ENCODE peak calls at places on chromosomes 11 and 22, in nine cellular contexts. L is GM23338; B is CD4-positive, CD25-positive, alpha-beta regulatory T cell; A is AG04450; Y is psoas muscle; F is right atrium auricular region; U is pancreas; E is K562; Z is CD8-positive, alpha-beta T cell. H is an unnamed sample.

GRCh38 chr22:20503816-20504215 is 3.6 kb upstream of the MED15 start:
- DNase-seq in L (no peak), B (no peak), A (no peak), Y (no peak), F (no peak), U (no peak), E (no peak), Z (no peak), H (no peak)

GRCh38 chr22:27224485-27225364 is 567.3 kb downstream of the MIAT start:
- DNase-seq in L (no peak), B (no peak), A (no peak), Y (no peak), F (no peak), U (no peak), E (no peak), Z (no peak), H (no peak)

GRCh38 chr22:43300891-43301676 is 42.1 kb downstream of the SCUBE1 start:
- DNase-seq in L (no peak), B (no peak), A (no peak), Y (peak), F (no peak), U (no peak), E (no peak), Z (no peak), H (no peak)

GRCh38 chr22:18970948-18971315 is 34.8 kb upstream of the PRODH start:
- DNase-seq in L (peak), B (no peak), A (no peak), Y (no peak), F (no peak), U (no peak), E (no peak), Z (no peak), H (no peak)

GRCh38 chr22:38862375-38863329 is 9.4 kb downstream of the CBX6 start:
- DNase-seq in L (peak), B (no peak), A (no peak), Y (peak), F (no peak), U (peak), E (no peak), Z (no peak), H (no peak)

GRCh38 chr11:113351490-113351889 is 36.1 kb upstream of the ANKK1 start:
- DNase-seq in L (no peak), B (no peak), A (no peak), Y (no peak), F (no peak), U (no peak), E (no peak), Z (no peak), H (no peak)

GRCh38 chr22:50032941-50033601 is 20.5 kb upstream of the IL17REL start:
- DNase-seq in L (no peak), B (no peak), A (no peak), Y (no peak), F (no peak), U (peak), E (no peak), Z (no peak), H (no peak)

GRCh38 chr11:34840736-34841386 is 75.3 kb downstream of the APIP start:
- DNase-seq in L (peak), B (peak), A (no peak), Y (no peak), F (no peak), U (no peak), E (peak), Z (peak), H (peak)

GRCh38 chr11:96180341-96180740 is 162.7 kb downstream of the MAML2 start:
- DNase-seq in L (no peak), B (no peak), A (no peak), Y (no peak), F (no peak), U (no peak), E (no peak), Z (no peak), H (no peak)

GRCh38 chr22:24481641-24482040 is 13.5 kb upstream of the UPB1 start:
- DNase-seq in L (no peak), B (no peak), A (no peak), Y (no peak), F (no peak), U (no peak), E (no peak), Z (no peak), H (no peak)

GRCh38 chr11:28017816-28018215 is 90.1 kb downstream of the KIF18A start:
- DNase-seq in L (no peak), B (no peak), A (no peak), Y (no peak), F (no peak), U (no peak), E (no peak), Z (no peak), H (no peak)

GRCh38 chr11:22792497-22792896 is 37.1 kb downstream of the SVIP start:
- DNase-seq in L (no peak), B (no peak), A (no peak), Y (no peak), F (no peak), U (no peak), E (peak), Z (no peak), H (no peak)

GRCh38 chr22:29143848-29144785 is 61.6 kb upstream of the EMID1 start:
- DNase-seq in L (no peak), B (no peak), A (no peak), Y (peak), F (no peak), U (peak), E (no peak), Z (no peak), H (peak)

GRCh38 chr11:94581926-94582325 is 14.8 kb downstream of the PIWIL4 start:
- DNase-seq in L (no peak), B (no peak), A (no peak), Y (no peak), F (no peak), U (no peak), E (no peak), Z (no peak), H (no peak)

GRCh38 chr11:60951909-60952741 is at the start of gene SLC15A3:
- DNase-seq in L (peak), B (no peak), A (no peak), Y (peak), F (peak), U (peak), E (no peak), Z (peak), H (no peak)

GRCh38 chr11:110951609-110952008 is 239.4 kb upstream of the ARHGAP20 start:
- DNase-seq in L (no peak), B (no peak), A (no peak), Y (no peak), F (no peak), U (no peak), E (no peak), Z (no peak), H (no peak)

GRCh38 chr22:35312198-35313059 is 12.7 kb downstream of the TOM1 start:
- DNase-seq in L (no peak), B (no peak), A (no peak), Y (no peak), F (no peak), U (no peak), E (no peak), Z (no peak), H (peak)

GRCh38 chr22:36165161-36165560 is 4.6 kb upstream of the APOL3 start:
- DNase-seq in L (no peak), B (no peak), A (no peak), Y (no peak), F (no peak), U (no peak), E (no peak), Z (no peak), H (no peak)

GRCh38 chr11:17719940-17720795 is 797 bp downstream of the MYOD1 start:
- DNase-seq in L (peak), B (no peak), A (no peak), Y (peak), F (no peak), U (no peak), E (no peak), Z (no peak), H (no peak)

GRCh38 chr11:116037851-116038250 is 533.6 kb upstream of the CADM1 start:
- DNase-seq in L (no peak), B (no peak), A (no peak), Y (no peak), F (no peak), U (no peak), E (no peak), Z (no peak), H (no peak)

GRCh38 chr11:59754494-59754858 is 700 bp upstream of the STX3 start:
- DNase-seq in L (peak), B (no peak), A (no peak), Y (no peak), F (no peak), U (peak), E (no peak), Z (no peak), H (no peak)

GRCh38 chr22:24952837-24953293 is 349 bp downstream of the KIAA1671 start:
- DNase-seq in L (peak), B (no peak), A (no peak), Y (peak), F (no peak), U (no peak), E (no peak), Z (no peak), H (no peak)

GRCh38 chr11:21260101-21260500 is 590.7 kb downstream of the NELL1 start:
- DNase-seq in L (no peak), B (no peak), A (no peak), Y (no peak), F (no peak), U (no peak), E (no peak), Z (no peak), H (no peak)

GRCh38 chr11:124310746-124311145 is 3.0 kb downstream of the OR8D1 start:
- DNase-seq in L (no peak), B (no peak), A (no peak), Y (no peak), F (no peak), U (no peak), E (no peak), Z (no peak), H (no peak)

GRCh38 chr11:132792341-132793140 is 739.8 kb downstream of the OPCML start:
- DNase-seq in L (peak), B (no peak), A (no peak), Y (no peak), F (no peak), U (no peak), E (no peak), Z (no peak), H (no peak)

GRCh38 chr11:75428301-75428724 is 4.7 kb downstream of the KLHL35 start:
- DNase-seq in L (peak), B (peak), A (peak), Y (peak), F (peak), U (peak), E (peak), Z (no peak), H (no peak)

GRCh38 chr22:24836282-24836681 is 30.3 kb downstream of the SGSM1 start:
- DNase-seq in L (no peak), B (no peak), A (no peak), Y (no peak), F (no peak), U (no peak), E (no peak), Z (no peak), H (no peak)

GRCh38 chr22:27801197-27801615 is 350 bp downstream of the MN1 start:
- DNase-seq in L (peak), B (peak), A (no peak), Y (peak), F (no peak), U (peak), E (peak), Z (peak), H (no peak)

GRCh38 chr22:26416670-26417270 is 12.3 kb upstream of the ASPHD2 start:
- DNase-seq in L (peak), B (no peak), A (peak), Y (no peak), F (no peak), U (no peak), E (no peak), Z (no peak), H (no peak)

GRCh38 chr11:114815176-114815575 is 136.8 kb downstream of the NXPE2 start:
- DNase-seq in L (no peak), B (no peak), A (no peak), Y (no peak), F (no peak), U (no peak), E (no peak), Z (no peak), H (no peak)

GRCh38 chr11:19093976-19094375 is 23.0 kb upstream of the ZDHHC13 start:
- DNase-seq in L (no peak), B (no peak), A (no peak), Y (no peak), F (no peak), U (no peak), E (no peak), Z (no peak), H (no peak)

GRCh38 chr11:46288451-46288850 is 11.0 kb downstream of the CREB3L1 start:
- DNase-seq in L (no peak), B (no peak), A (no peak), Y (no peak), F (no peak), U (no peak), E (no peak), Z (no peak), H (no peak)

GRCh38 chr11:60767388-60767811 is 10.7 kb downstream of the MS4A15 start:
- DNase-seq in L (peak), B (no peak), A (no peak), Y (no peak), F (no peak), U (no peak), E (peak), Z (no peak), H (no peak)

GRCh38 chr11:34448223-34448994 is 9.7 kb downstream of the CAT start:
- DNase-seq in L (no peak), B (no peak), A (no peak), Y (no peak), F (no peak), U (no peak), E (no peak), Z (no peak), H (no peak)

GRCh38 chr11:86596861-86597632 is 75.4 kb downstream of the ME3 start:
- DNase-seq in L (no peak), B (no peak), A (no peak), Y (no peak), F (no peak), U (no peak), E (no peak), Z (no peak), H (no peak)

GRCh38 chr22:44775862-44776261 is 23.5 kb downstream of the ARHGAP8 start:
- DNase-seq in L (no peak), B (no peak), A (no peak), Y (no peak), F (no peak), U (no peak), E (no peak), Z (no peak), H (no peak)

GRCh38 chr11:88175707-88176066 is 444 bp upstream of the RAB38 start:
- DNase-seq in L (peak), B (no peak), A (no peak), Y (no peak), F (no peak), U (no peak), E (no peak), Z (no peak), H (no peak)

GRCh38 chr11:71115770-71116434 is 136.5 kb downstream of the SHANK2 start:
- DNase-seq in L (no peak), B (no peak), A (no peak), Y (no peak), F (no peak), U (no peak), E (no peak), Z (no peak), H (no peak)

DNA sequence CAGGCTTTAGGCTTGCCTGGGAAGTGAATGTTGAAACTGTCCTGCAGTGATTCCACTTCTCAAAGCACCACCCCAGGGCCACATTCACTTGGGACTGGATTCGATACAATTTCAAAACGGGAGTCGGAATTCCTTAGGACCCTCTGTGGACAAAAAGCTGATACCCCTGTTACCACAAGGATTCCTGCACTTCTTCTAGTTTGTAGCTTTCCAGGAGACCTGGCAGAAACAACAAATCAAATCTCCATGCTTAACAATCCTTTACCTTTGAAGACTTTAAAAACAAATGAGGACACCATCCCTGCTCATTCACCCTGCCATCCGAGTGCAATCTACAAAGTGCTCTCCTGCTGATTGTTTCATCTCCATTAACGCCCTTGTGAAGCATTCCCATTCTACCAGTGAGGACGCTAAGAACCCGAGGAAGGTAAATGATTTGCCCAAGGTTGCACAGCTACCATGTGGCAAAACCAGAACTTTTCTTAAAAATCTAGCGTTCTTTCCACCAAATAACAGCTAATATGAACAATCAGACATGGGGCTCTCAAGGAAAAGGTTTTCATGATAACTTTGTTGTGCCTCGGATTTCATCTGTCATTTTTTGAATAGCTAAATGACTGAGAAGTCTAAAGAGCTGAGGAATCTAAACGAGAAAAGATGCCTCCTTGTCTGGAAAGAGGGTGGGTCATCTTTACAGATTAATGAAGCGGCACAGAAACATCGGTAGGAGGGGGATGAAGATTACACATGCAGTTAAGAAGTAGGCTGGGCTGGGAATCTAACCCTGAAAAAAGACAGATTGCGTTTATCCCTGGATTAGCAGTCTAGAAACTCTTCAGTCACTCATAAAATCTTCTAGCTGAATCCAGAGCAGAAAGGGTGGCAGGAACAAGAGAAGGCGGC is 722 bp upstream of the MPZL2 start:
- DNase-seq in L (peak), B (no peak), A (no peak), Y (no peak), F (no peak), U (no peak), E (no peak), Z (no peak), H (no peak)
- H3K4me3 ChIP-seq in L (peak), B (no peak), A (no peak), Y (peak), F (peak), U (peak), E (no peak), Z (no peak), H (peak)

GRCh38 chr22:41598081-41598480 is 8.4 kb upstream of the PMM1 start:
- DNase-seq in L (no peak), B (no peak), A (no peak), Y (no peak), F (no peak), U (peak), E (no peak), Z (no peak), H (no peak)
- H3K4me3 ChIP-seq in L (no peak), B (no peak), A (no peak), Y (no peak), F (no peak), U (no peak), E (no peak), Z (no peak), H (no peak)

DNA sequence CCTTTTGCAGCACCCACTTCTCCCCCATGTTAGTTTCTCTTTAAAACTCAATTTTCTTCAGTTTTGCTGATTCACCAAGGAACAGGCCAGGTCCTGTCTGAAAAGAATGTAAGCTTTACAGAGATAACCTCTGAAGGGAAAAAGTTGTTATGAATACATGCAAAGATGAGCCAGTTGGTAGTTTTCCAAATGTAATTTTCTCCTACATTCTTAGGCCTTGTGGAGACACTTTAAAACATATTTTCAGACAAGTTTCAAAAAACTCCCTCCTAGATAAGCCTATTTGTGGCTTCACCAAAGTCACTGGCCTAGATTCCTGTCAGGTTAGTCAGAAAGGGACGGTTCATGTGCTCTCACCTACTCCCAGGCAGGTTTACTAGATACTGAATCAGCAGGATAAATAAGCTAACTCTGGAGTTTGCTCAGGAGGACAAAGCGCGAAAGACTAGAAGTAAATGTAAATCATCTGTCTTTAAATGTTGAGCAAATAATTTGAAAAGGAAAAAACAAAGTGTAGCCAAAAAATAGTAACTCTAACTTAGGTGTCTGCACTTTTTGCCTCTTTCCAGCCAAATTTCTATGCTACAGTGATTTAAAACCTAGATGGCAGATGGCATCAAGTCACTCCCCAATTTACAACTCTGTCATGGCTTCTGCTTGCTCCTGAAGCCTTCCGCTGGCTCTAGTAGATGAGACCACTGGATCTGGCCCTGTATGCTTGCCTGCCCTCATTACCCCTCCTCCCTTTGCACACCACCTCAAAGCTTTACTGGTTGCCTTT is 4.9 kb upstream of the ATP6V1E1 start:
- DNase-seq in L (peak), B (no peak), A (peak), Y (no peak), F (no peak), U (no peak), E (peak), Z (no peak), H (no peak)
- H3K4me3 ChIP-seq in L (no peak), B (no peak), A (no peak), Y (no peak), F (no peak), U (no peak), E (no peak), Z (no peak), H (no peak)

DNA sequence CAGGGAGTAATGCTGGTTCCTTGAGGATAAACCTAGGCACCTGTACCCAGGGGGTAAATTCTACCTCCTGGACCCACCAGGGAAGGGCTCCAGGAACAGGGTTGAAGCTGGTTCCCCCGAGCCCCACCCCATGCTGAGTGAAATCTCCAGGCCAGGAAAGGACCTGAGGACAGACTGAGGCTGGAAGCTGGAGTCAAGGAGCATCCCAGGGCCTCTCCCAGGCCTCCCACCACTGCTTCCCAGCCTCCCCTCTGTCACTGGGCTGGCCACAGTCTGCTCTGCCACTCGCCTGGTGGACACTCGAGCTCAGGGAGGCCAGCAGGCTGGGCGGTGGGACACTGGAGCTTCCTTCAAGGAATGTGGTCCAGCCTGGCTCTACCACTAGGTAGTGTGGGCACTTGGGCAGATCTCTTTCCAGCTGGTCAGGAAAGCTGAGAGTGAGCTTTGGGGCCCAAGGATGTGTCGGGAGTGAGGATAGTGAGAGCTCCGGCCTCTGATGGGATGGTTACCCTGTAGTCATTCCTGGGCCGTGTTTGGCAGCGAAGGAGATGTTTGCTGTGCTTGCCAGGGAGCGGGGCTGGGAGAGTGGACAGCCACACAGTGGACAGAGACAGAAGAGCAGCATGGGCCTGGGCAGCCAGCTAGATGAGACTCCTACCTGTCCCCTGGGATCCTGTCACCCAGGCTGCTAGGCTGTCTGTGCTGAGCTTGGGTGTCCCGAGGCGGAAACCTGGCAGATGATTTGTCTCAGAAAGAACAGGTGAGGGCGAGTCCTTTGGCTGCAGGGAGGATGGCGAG is 3.4 kb downstream of the OVOL1 start:
- DNase-seq in L (no peak), B (no peak), A (no peak), Y (peak), F (no peak), U (no peak), E (no peak), Z (no peak), H (no peak)
- H3K4me3 ChIP-seq in L (no peak), B (no peak), A (no peak), Y (no peak), F (no peak), U (no peak), E (no peak), Z (no peak), H (no peak)